ENCODE peak calls at places on chromosomes 13 and 19, in seven cellular contexts. W is dorsolateral prefrontal cortex; C is progenitor cell of endocrine pancreas; V is GM04503; A is Ammon's horn; H is effector memory CD8-positive, alpha-beta T cell; G is Daoy. K is an unnamed sample.

GRCh38 chr13:28872427-28873176 is 52.5 kb downstream of the MTUS2 start:
- DNase-seq in W (no peak), C (no peak), V (no peak), A (no peak), H (no peak), G (no peak), K (no peak)

GRCh38 chr19:18294467-18294864 is 13.0 kb upstream of the JUND start:
- DNase-seq in W (peak), C (no peak), V (no peak), A (no peak), H (peak), G (no peak), K (no peak)

GRCh38 chr19:47494729-47495128 is 10.7 kb upstream of the KPTN start:
- DNase-seq in W (no peak), C (no peak), V (no peak), A (no peak), H (no peak), G (no peak), K (no peak)

GRCh38 chr13:48579167-48579918 is 46.5 kb upstream of the RCBTB2 start:
- DNase-seq in W (no peak), C (no peak), V (no peak), A (peak), H (no peak), G (no peak), K (no peak)

GRCh38 chr19:47414469-47414868 is 4.9 kb downstream of the MEIS3 start:
- DNase-seq in W (no peak), C (no peak), V (no peak), A (peak), H (no peak), G (peak), K (no peak)

GRCh38 chr19:51002542-51003311 is 1.3 kb upstream of the KLK8 start:
- DNase-seq in W (no peak), C (no peak), V (no peak), A (no peak), H (no peak), G (peak), K (peak)

GRCh38 chr13:111204438-111205177 is 89.5 kb downstream of the ARHGEF7 start:
- DNase-seq in W (no peak), C (no peak), V (no peak), A (no peak), H (no peak), G (no peak), K (no peak)

GRCh38 chr13:89066868-89067466 is 1395.8 kb downstream of the SLITRK5 start:
- DNase-seq in W (no peak), C (peak), V (no peak), A (peak), H (peak), G (peak), K (peak)

GRCh38 chr19:12647490-12648071 is 19.0 kb downstream of the MAN2B1 start:
- DNase-seq in W (no peak), C (no peak), V (no peak), A (peak), H (no peak), G (peak), K (no peak)

GRCh38 chr13:43797869-43798268 is 11.1 kb upstream of the ENOX1 start:
- DNase-seq in W (no peak), C (no peak), V (no peak), A (peak), H (no peak), G (no peak), K (no peak)

GRCh38 chr19:38989066-38989605 is 13.6 kb upstream of the FBXO17 start:
- DNase-seq in W (no peak), C (no peak), V (no peak), A (no peak), H (no peak), G (peak), K (peak)

GRCh38 chr19:5292843-5293606 is 47.6 kb downstream of the PTPRS start:
- DNase-seq in W (peak), C (peak), V (peak), A (peak), H (no peak), G (peak), K (peak)

GRCh38 chr13:94993608-94994007 is 281.3 kb upstream of the SOX21 start:
- DNase-seq in W (no peak), C (no peak), V (no peak), A (no peak), H (no peak), G (no peak), K (no peak)

GRCh38 chr13:33545492-33545891 is 259.9 kb upstream of the STARD13 start:
- DNase-seq in W (no peak), C (no peak), V (no peak), A (no peak), H (no peak), G (no peak), K (no peak)

GRCh38 chr13:90760639-90761038 is 586.8 kb upstream of the MIR17HG start:
- DNase-seq in W (no peak), C (no peak), V (no peak), A (no peak), H (no peak), G (no peak), K (no peak)

GRCh38 chr13:101875717-101876393 is 423.4 kb downstream of the ITGBL1 start:
- DNase-seq in W (no peak), C (no peak), V (peak), A (peak), H (no peak), G (peak), K (no peak)

GRCh38 chr13:59064042-59064441 is 1099.7 kb downstream of the DIAPH3 start:
- DNase-seq in W (no peak), C (no peak), V (no peak), A (no peak), H (no peak), G (no peak), K (no peak)

GRCh38 chr13:47796816-47797215 is 204.3 kb downstream of the SUCLA2 start:
- DNase-seq in W (no peak), C (no peak), V (no peak), A (no peak), H (no peak), G (no peak), K (no peak)

GRCh38 chr19:55486971-55487883 is 1.0 kb upstream of the SSC5D start:
- DNase-seq in W (no peak), C (no peak), V (peak), A (no peak), H (no peak), G (peak), K (no peak)

GRCh38 chr13:108326318-108326717 is 56.8 kb downstream of the TNFSF13B start:
- DNase-seq in W (no peak), C (no peak), V (no peak), A (no peak), H (no peak), G (no peak), K (no peak)

GRCh38 chr13:98429081-98429480 is 147.8 kb downstream of the STK24 start:
- DNase-seq in W (no peak), C (no peak), V (no peak), A (no peak), H (no peak), G (no peak), K (no peak)

GRCh38 chr19:5897189-5897969 is 6.2 kb downstream of the NDUFA11 start:
- DNase-seq in W (no peak), C (no peak), V (no peak), A (no peak), H (no peak), G (no peak), K (no peak)

GRCh38 chr13:109720758-109721184 is 65.6 kb downstream of the IRS2 start:
- DNase-seq in W (no peak), C (no peak), V (no peak), A (no peak), H (no peak), G (no peak), K (no peak)